ENCODE peak calls at places on chromosomes 13 and 19, in six cellular contexts. S is A673, N is IMR-90, Z is AG04449, R is stomach, W is PC-3. J is an unnamed sample.

GRCh38 chr13:99307648-99308339 is 595 bp upstream of the GPR183 start:
- DNase-seq in S (no peak), N (peak), Z (peak), R (no peak), W (peak), J (peak)

GRCh38 chr13:100694722-100695644 is 20.4 kb upstream of the TMTC4 start:
- DNase-seq in S (peak), N (peak), Z (no peak), R (peak), W (peak), J (peak)

GRCh38 chr19:44356383-44357111 is at the start of gene ZNF112:
- DNase-seq in S (peak), N (peak), Z (peak), R (peak), W (peak), J (peak)

GRCh38 chr19:48530770-48531169 is 19.1 kb upstream of the LMTK3 start:
- DNase-seq in S (no peak), N (no peak), Z (no peak), R (no peak), W (no peak), J (no peak)

GRCh38 chr19:38736413-38737280 is 7.6 kb downstream of the CAPN12 start:
- DNase-seq in S (peak), N (no peak), Z (no peak), R (peak), W (peak), J (no peak)

GRCh38 chr13:57824121-57824520 is 192.6 kb downstream of the PCDH17 start:
- DNase-seq in S (no peak), N (no peak), Z (no peak), R (no peak), W (no peak), J (no peak)

GRCh38 chr13:97058417-97058816 is 64.1 kb upstream of the OXGR1 start:
- DNase-seq in S (peak), N (no peak), Z (no peak), R (no peak), W (no peak), J (no peak)

GRCh38 chr13:46106839-46107371 is 2.1 kb upstream of the CPB2 start:
- DNase-seq in S (peak), N (no peak), Z (no peak), R (no peak), W (no peak), J (no peak)

GRCh38 chr13:48574036-48574796 is 41.3 kb upstream of the RCBTB2 start:
- DNase-seq in S (no peak), N (no peak), Z (no peak), R (no peak), W (no peak), J (no peak)

GRCh38 chr13:79645569-79645968 is 164.6 kb downstream of the NDFIP2 start:
- DNase-seq in S (no peak), N (no peak), Z (no peak), R (no peak), W (no peak), J (no peak)

GRCh38 chr19:52585604-52586003 is 15.5 kb downstream of the ZNF701 start:
- DNase-seq in S (no peak), N (no peak), Z (no peak), R (no peak), W (no peak), J (no peak)

GRCh38 chr13:98436379-98436909 is 140.5 kb downstream of the STK24 start:
- DNase-seq in S (no peak), N (no peak), Z (no peak), R (no peak), W (no peak), J (no peak)

GRCh38 chr19:16290692-16291091 is 33.9 kb upstream of the KLF2 start:
- DNase-seq in S (no peak), N (no peak), Z (no peak), R (no peak), W (no peak), J (peak)

GRCh38 chr19:43639507-43640423 is at the start of gene CADM4:
- DNase-seq in S (peak), N (no peak), Z (no peak), R (peak), W (no peak), J (no peak)

GRCh38 chr19:55166530-55167268 is at the start of gene DNAAF3:
- DNase-seq in S (peak), N (peak), Z (peak), R (peak), W (peak), J (peak)

GRCh38 chr13:90205081-90205480 is 1142.4 kb upstream of the MIR17HG start:
- DNase-seq in S (no peak), N (no peak), Z (no peak), R (no peak), W (no peak), J (no peak)

GRCh38 chr13:101576452-101576851 is 124.0 kb downstream of the ITGBL1 start:
- DNase-seq in S (no peak), N (peak), Z (no peak), R (no peak), W (peak), J (peak)

GRCh38 chr19:428144-428543 is 19.2 kb upstream of the C2CD4C start:
- DNase-seq in S (no peak), N (no peak), Z (no peak), R (no peak), W (no peak), J (no peak)

GRCh38 chr19:49210901-49211451 is 53.4 kb downstream of the TRPM4 start:
- DNase-seq in S (no peak), N (no peak), Z (no peak), R (no peak), W (no peak), J (no peak)

GRCh38 chr13:77022341-77022740 is 4.6 kb downstream of the FBXL3 start:
- DNase-seq in S (no peak), N (peak), Z (no peak), R (no peak), W (no peak), J (peak)

GRCh38 chr19:27689734-27690241 is 1523.2 kb downstream of the UQCRFS1 start:
- DNase-seq in S (no peak), N (no peak), Z (no peak), R (no peak), W (no peak), J (no peak)

GRCh38 chr19:29010276-29010675 is 202.7 kb downstream of the UQCRFS1 start:
- DNase-seq in S (no peak), N (no peak), Z (no peak), R (no peak), W (no peak), J (no peak)

GRCh38 chr13:43355774-43356173 is 332.4 kb downstream of the DNAJC15 start:
- DNase-seq in S (no peak), N (no peak), Z (no peak), R (no peak), W (no peak), J (no peak)

GRCh38 chr13:67355791-67356190 is 125.7 kb upstream of the PCDH9 start:
- DNase-seq in S (no peak), N (no peak), Z (no peak), R (no peak), W (no peak), J (no peak)

GRCh38 chr19:33799507-33799906 is 2.8 kb downstream of the KCTD15 start:
- DNase-seq in S (no peak), N (no peak), Z (no peak), R (no peak), W (no peak), J (no peak)

GRCh38 chr13:21458457-21458815 is 667 bp downstream of the ZDHHC20 start:
- DNase-seq in S (peak), N (no peak), Z (no peak), R (peak), W (peak), J (no peak)

GRCh38 chr19:51354103-51354741 is 12.0 kb downstream of the ETFB start:
- DNase-seq in S (no peak), N (no peak), Z (no peak), R (no peak), W (no peak), J (no peak)

GRCh38 chr13:77185721-77186120 is 141.2 kb downstream of the MYCBP2 start:
- DNase-seq in S (no peak), N (no peak), Z (no peak), R (no peak), W (no peak), J (no peak)

GRCh38 chr13:99182439-99182838 is 18.2 kb upstream of the UBAC2 start:
- DNase-seq in S (no peak), N (no peak), Z (no peak), R (no peak), W (no peak), J (no peak)

GRCh38 chr19:16365300-16365996 is 40.8 kb downstream of the KLF2 start:
- DNase-seq in S (no peak), N (no peak), Z (no peak), R (no peak), W (no peak), J (no peak)

GRCh38 chr13:68708336-68708908 is 1399.2 kb upstream of the ATXN8OS start:
- DNase-seq in S (no peak), N (no peak), Z (no peak), R (no peak), W (no peak), J (no peak)
- H3K4me3 ChIP-seq in S (no peak), N (no peak), Z (no peak), R (no peak), W (no peak), J (no peak)

GRCh38 chr19:40571005-40571318 is 5.7 kb upstream of the SHKBP1 start:
- DNase-seq in S (no peak), N (no peak), Z (no peak), R (no peak), W (no peak), J (no peak)
- H3K4me3 ChIP-seq in S (no peak), N (peak), Z (peak), R (peak), W (no peak), J (peak)

GRCh38 chr19:42134671-42135070 is 2.4 kb upstream of the POU2F2 start:
- DNase-seq in S (no peak), N (no peak), Z (no peak), R (no peak), W (no peak), J (no peak)

GRCh38 chr19:42130254-42130573 is 2.0 kb downstream of the POU2F2 start:
- DNase-seq in S (no peak), N (no peak), Z (no peak), R (no peak), W (no peak), J (no peak)

GRCh38 chr19:42132030-42132628 is at the start of gene POU2F2:
- DNase-seq in S (no peak), N (no peak), Z (no peak), R (peak), W (no peak), J (no peak)

GRCh38 chr19:42131149-42132029 is 857 bp downstream of the POU2F2 start:
- DNase-seq in S (no peak), N (no peak), Z (no peak), R (no peak), W (no peak), J (no peak)

GRCh38 chr19:42132851-42133528 is 744 bp upstream of the POU2F2 start:
- DNase-seq in S (peak), N (no peak), Z (no peak), R (peak), W (peak), J (no peak)
- H3K4me3 ChIP-seq in S (peak), N (peak), Z (peak), R (peak), W (peak), J (peak)

GRCh38 chr13:108427355-108427754 is 157.8 kb downstream of the TNFSF13B start:
- DNase-seq in S (no peak), N (no peak), Z (no peak), R (no peak), W (peak), J (no peak)
- H3K4me3 ChIP-seq in S (no peak), N (no peak), Z (no peak), R (no peak), W (no peak), J (no peak)

GRCh38 chr19:46762245-46762890 is 16.1 kb upstream of the STRN4 start:
- DNase-seq in S (no peak), N (no peak), Z (no peak), R (no peak), W (no peak), J (no peak)
- H3K4me3 ChIP-seq in S (no peak), N (no peak), Z (no peak), R (no peak), W (no peak), J (no peak)